ENCODE peak calls at places on chromosomes 4 and X, in six cellular contexts. Y is amniotic stem cell; A is GM13976; N is astrocyte of the spinal cord; S is activated effector memory CD4-positive, alpha-beta T cell treated with Interleukin-2 at 50 U/mL for 16 hours; C is ascending aorta. I is an unnamed sample.

GRCh38 chr4:146506272-146506671 is 15.5 kb downstream of the SLC10A7 start:
- DNase-seq in Y (no peak), A (no peak), N (no peak), S (no peak), C (no peak), I (no peak)

GRCh38 chrX:44088755-44089154 is 115.6 kb upstream of the NDP start:
- DNase-seq in Y (no peak), A (no peak), N (no peak), S (no peak), C (no peak), I (no peak)

GRCh38 chrX:43860646-43861370 is 21.4 kb downstream of the MAOB start:
- DNase-seq in Y (no peak), A (no peak), N (peak; percentile 56), S (no peak), C (no peak), I (peak; percentile 35)

GRCh38 chr4:52750819-52751348 is 341 bp downstream of the ERVMER34-1 start:
- DNase-seq in Y (no peak), A (peak; percentile 35), N (no peak), S (no peak), C (no peak), I (no peak)

GRCh38 chrX:84729809-84730208 is 227.6 kb upstream of the HDX start:
- DNase-seq in Y (no peak), A (peak; percentile 23), N (peak; percentile 10), S (no peak), C (no peak), I (no peak)

GRCh38 chr4:114698256-114698655 is 99.6 kb downstream of the UGT8 start:
- DNase-seq in Y (no peak), A (no peak), N (no peak), S (no peak), C (no peak), I (no peak)

GRCh38 chr4:106264331-106264728 is 51.7 kb downstream of the TBCK start:
- DNase-seq in Y (no peak), A (no peak), N (no peak), S (no peak), C (no peak), I (peak; percentile 61)

GRCh38 chrX:72095370-72095769 is 36.3 kb downstream of the RTL5 start:
- DNase-seq in Y (no peak), A (no peak), N (no peak), S (no peak), C (no peak), I (no peak)

GRCh38 chr4:142473218-142473959 is 372.7 kb downstream of the INPP4B start:
- DNase-seq in Y (no peak), A (no peak), N (no peak), S (no peak), C (no peak), I (no peak)

GRCh38 chr4:94802091-94802490 is 44.3 kb downstream of the BMPR1B start:
- DNase-seq in Y (no peak), A (no peak), N (peak; percentile 16), S (no peak), C (no peak), I (no peak)

GRCh38 chr4:180898305-180898704 is 1344.9 kb upstream of the TENM3 start:
- DNase-seq in Y (no peak), A (no peak), N (no peak), S (no peak), C (no peak), I (no peak)

GRCh38 chr4:10461091-10461849 is 4.0 kb upstream of the ZNF518B start:
- DNase-seq in Y (no peak), A (peak; percentile 92), N (peak; percentile 54), S (peak; percentile 67), C (peak; percentile 73), I (peak; percentile 49)

GRCh38 chrX:123464709-123465108 is 268.1 kb downstream of the THOC2 start:
- DNase-seq in Y (no peak), A (no peak), N (no peak), S (no peak), C (no peak), I (no peak)

GRCh38 chr4:26992657-26993361 is 132.2 kb downstream of the STIM2 start:
- DNase-seq in Y (no peak), A (peak; percentile 47), N (peak; percentile 71), S (no peak), C (no peak), I (peak; percentile 83)

GRCh38 chrX:133958997-133959688 is 26.3 kb downstream of the GPC3 start:
- DNase-seq in Y (no peak), A (no peak), N (no peak), S (no peak), C (no peak), I (no peak)

GRCh38 chr4:144409525-144409924 is 236.4 kb upstream of the HHIP start:
- DNase-seq in Y (no peak), A (no peak), N (no peak), S (no peak), C (no peak), I (no peak)

GRCh38 chr4:184978211-184978610 is 40.1 kb upstream of the HELT start:
- DNase-seq in Y (no peak), A (no peak), N (no peak), S (no peak), C (no peak), I (no peak)

GRCh38 chr4:95215991-95216605 is 332.7 kb downstream of the UNC5C start:
- DNase-seq in Y (no peak), A (no peak), N (peak; percentile 20), S (no peak), C (no peak), I (no peak)

GRCh38 chr4:27638163-27638915 is 777.7 kb downstream of the STIM2 start:
- DNase-seq in Y (no peak), A (no peak), N (no peak), S (no peak), C (no peak), I (peak; percentile 60)

GRCh38 chr4:96784336-96784735 is 944.4 kb downstream of the PDHA2 start:
- DNase-seq in Y (no peak), A (no peak), N (no peak), S (no peak), C (no peak), I (no peak)

GRCh38 chrX:110871839-110872238 is 76.2 kb upstream of the CHRDL1 start:
- DNase-seq in Y (no peak), A (no peak), N (no peak), S (no peak), C (no peak), I (no peak)

GRCh38 chr4:7198440-7199128 is 6.2 kb downstream of the SORCS2 start:
- DNase-seq in Y (no peak), A (no peak), N (no peak), S (no peak), C (peak; percentile 63), I (no peak)

GRCh38 chr4:160319221-160319867 is 1216.5 kb downstream of the RAPGEF2 start:
- DNase-seq in Y (no peak), A (no peak), N (peak; percentile 85), S (no peak), C (no peak), I (no peak)

GRCh38 chr4:3321295-3321889 is 28.6 kb downstream of the RGS12 start:
- DNase-seq in Y (no peak), A (no peak), N (no peak), S (no peak), C (no peak), I (no peak)

GRCh38 chr4:71559957-71560541 is 221.2 kb downstream of the SLC4A4 start:
- DNase-seq in Y (peak; percentile 2), A (no peak), N (peak; percentile 76), S (no peak), C (no peak), I (peak; percentile 84)

GRCh38 chr4:5524900-5525299 is 183.5 kb downstream of the EVC2 start:
- DNase-seq in Y (no peak), A (no peak), N (peak; percentile 59), S (no peak), C (no peak), I (no peak)

GRCh38 chr4:25984796-25985195 is 70.8 kb downstream of the SMIM20 start:
- DNase-seq in Y (no peak), A (no peak), N (no peak), S (no peak), C (no peak), I (no peak)

GRCh38 chr4:119643306-119644042 is 14.9 kb upstream of the PDE5A start:
- DNase-seq in Y (no peak), A (no peak), N (no peak), S (no peak), C (no peak), I (no peak)

GRCh38 chrX:13911581-13911980 is 94.7 kb upstream of the GPM6B start:
- DNase-seq in Y (no peak), A (no peak), N (peak; percentile 57), S (no peak), C (no peak), I (no peak)

GRCh38 chr4:48227662-48228061 is 42.0 kb downstream of the TEC start:
- DNase-seq in Y (no peak), A (no peak), N (no peak), S (no peak), C (no peak), I (no peak)

GRCh38 chr4:187307131-187307530 is 583.5 kb upstream of the FAT1 start:
- DNase-seq in Y (no peak), A (no peak), N (peak; percentile 39), S (no peak), C (no peak), I (no peak)

GRCh38 chr4:185811509-185812364 is at the start of gene SORBS2:
- DNase-seq in Y (no peak), A (peak; percentile 49), N (peak; percentile 72), S (no peak), C (no peak), I (no peak)

I was measured in NCI-H226.